ENCODE peak calls at places on chromosomes 13 and 19, in six cellular contexts. F is IMR-90, Q is mesenchymal stem cell, M is mesendoderm, D is H1, S is H9. E is an unnamed sample.

GRCh38 chr19:2266183-2266993 is 10.2 kb upstream of the JSRP1 start:
- DNase-seq in F (peak), Q (peak), M (no peak), D (no peak), S (no peak), E (no peak)

GRCh38 chr19:45834970-45835369 is 19.9 kb upstream of the RSPH6A start:
- DNase-seq in F (no peak), Q (no peak), M (no peak), D (no peak), S (no peak), E (no peak)

GRCh38 chr13:46595918-46596315 is 42.9 kb downstream of the LRCH1 start:
- DNase-seq in F (no peak), Q (no peak), M (no peak), D (no peak), S (no peak), E (no peak)

GRCh38 chr13:57409121-57409520 is 222.4 kb upstream of the PCDH17 start:
- DNase-seq in F (no peak), Q (no peak), M (peak), D (no peak), S (peak), E (peak)

GRCh38 chr19:39341122-39341719 is 1.0 kb upstream of the SAMD4B start:
- DNase-seq in F (no peak), Q (no peak), M (no peak), D (peak), S (peak), E (no peak)

GRCh38 chr19:1566392-1567115 is 1.6 kb downstream of the MEX3D start:
- DNase-seq in F (peak), Q (peak), M (peak), D (peak), S (peak), E (peak)

GRCh38 chr13:23621316-23621645 is 51.1 kb downstream of the TNFRSF19 start:
- DNase-seq in F (peak), Q (peak), M (peak), D (no peak), S (no peak), E (no peak)

GRCh38 chr19:39824143-39825092 is 9.5 kb downstream of the DYRK1B start:
- DNase-seq in F (peak), Q (peak), M (peak), D (peak), S (peak), E (peak)

GRCh38 chr19:18519962-18520847 is 1.7 kb downstream of the ELL start:
- DNase-seq in F (peak), Q (peak), M (peak), D (peak), S (peak), E (peak)

GRCh38 chr13:39250440-39250839 is 212.2 kb downstream of the NHLRC3 start:
- DNase-seq in F (no peak), Q (no peak), M (no peak), D (no peak), S (no peak), E (no peak)

GRCh38 chr13:75217949-75218348 is 264.0 kb downstream of the TBC1D4 start:
- DNase-seq in F (peak), Q (peak), M (no peak), D (no peak), S (no peak), E (peak)

GRCh38 chr13:82847595-82847994 is 1034.7 kb downstream of the SLITRK1 start:
- DNase-seq in F (no peak), Q (no peak), M (peak), D (no peak), S (no peak), E (no peak)

GRCh38 chr13:98199480-98199879 is 22.4 kb upstream of the RNF113B start:
- DNase-seq in F (peak), Q (peak), M (peak), D (no peak), S (no peak), E (no peak)

GRCh38 chr19:42150940-42151339 is 18.7 kb upstream of the POU2F2 start:
- DNase-seq in F (no peak), Q (no peak), M (no peak), D (no peak), S (no peak), E (no peak)

GRCh38 chr13:113083402-113084061 is 22.1 kb upstream of the F7 start:
- DNase-seq in F (peak), Q (no peak), M (no peak), D (no peak), S (no peak), E (no peak)

GRCh38 chr13:78593129-78593528 is 10.2 kb downstream of the POU4F1 start:
- DNase-seq in F (no peak), Q (no peak), M (no peak), D (no peak), S (no peak), E (no peak)

GRCh38 chr19:37869766-37870340 is 36.5 kb downstream of the WDR87 start:
- DNase-seq in F (no peak), Q (no peak), M (no peak), D (no peak), S (no peak), E (no peak)
- H3K9ac ChIP-seq in F (no peak), Q (no peak), M (no peak), D (no peak), S (no peak), E (no peak)

DNA sequence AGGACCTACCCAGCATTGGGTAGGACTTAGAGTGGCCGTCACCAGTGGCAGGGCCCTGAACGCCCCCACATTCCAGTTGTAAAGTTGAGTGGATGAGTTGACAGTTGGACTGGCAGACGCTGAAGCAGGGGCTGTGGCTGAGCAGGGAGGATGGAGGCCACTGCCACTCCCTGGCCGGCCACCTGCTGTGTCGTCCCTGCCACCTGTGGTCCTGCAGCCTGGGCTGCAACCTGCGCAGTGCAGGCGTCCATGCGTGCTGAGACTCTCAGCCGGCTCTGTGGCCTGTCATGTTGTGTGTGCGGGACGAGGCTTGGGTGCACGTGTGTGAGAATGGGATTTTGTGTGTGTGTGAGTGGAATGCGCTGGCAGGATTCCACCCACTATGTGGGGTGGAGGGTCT is 80.8 kb downstream of the SCGB2B2 start:
- DNase-seq in F (no peak), Q (no peak), M (no peak), D (no peak), S (no peak), E (no peak)
- H2BK15ac ChIP-seq in F (no peak), Q (no peak), M (no peak), D (no peak), S (no peak), E (no peak)

GRCh38 chr13:20980899-20981298 is 78.4 kb upstream of the XPO4 start:
- DNase-seq in F (no peak), Q (no peak), M (no peak), D (no peak), S (no peak), E (no peak)

GRCh38 chr13:20977394-20977793 is 74.8 kb upstream of the XPO4 start:
- DNase-seq in F (no peak), Q (no peak), M (no peak), D (no peak), S (no peak), E (no peak)

GRCh38 chr13:20981370-20982095 is 79.0 kb upstream of the XPO4 start:
- DNase-seq in F (no peak), Q (no peak), M (no peak), D (no peak), S (no peak), E (no peak)

GRCh38 chr13:20983386-20983785 is 78.0 kb downstream of the LATS2 start:
- DNase-seq in F (no peak), Q (no peak), M (no peak), D (no peak), S (no peak), E (no peak)

DNA sequence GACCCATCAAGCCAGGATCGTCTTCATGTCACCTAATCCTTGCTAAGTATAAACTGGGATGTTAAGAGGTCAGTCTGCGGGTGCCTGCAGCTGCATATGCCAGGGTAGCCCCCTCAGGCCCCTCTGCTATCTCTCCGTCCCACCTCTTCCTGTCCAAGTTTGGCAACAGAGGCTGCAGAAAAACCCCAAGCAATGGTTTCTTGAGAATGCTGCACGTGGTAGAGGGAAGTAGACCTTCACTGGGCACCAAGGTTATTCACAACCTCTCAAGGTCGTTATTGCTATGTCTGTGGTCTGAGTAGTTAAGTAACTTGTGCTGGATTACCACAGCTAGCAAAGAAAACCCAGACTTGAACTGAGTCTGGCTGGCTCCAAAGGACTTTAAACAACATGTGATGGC is 77.9 kb upstream of the XPO4 start:
- DNase-seq in F (no peak), Q (no peak), M (no peak), D (no peak), S (no peak), E (no peak)
- H3K4me2 ChIP-seq in F (no peak), Q (no peak), M (no peak), D (no peak), S (no peak), E (no peak)

GRCh38 chr19:33661336-33661735 is 39.6 kb downstream of the CHST8 start:
- DNase-seq in F (no peak), Q (no peak), M (no peak), D (no peak), S (no peak), E (no peak)
- H3K9ac ChIP-seq in F (no peak), Q (no peak), M (no peak), D (no peak), S (no peak), E (no peak)

DNA sequence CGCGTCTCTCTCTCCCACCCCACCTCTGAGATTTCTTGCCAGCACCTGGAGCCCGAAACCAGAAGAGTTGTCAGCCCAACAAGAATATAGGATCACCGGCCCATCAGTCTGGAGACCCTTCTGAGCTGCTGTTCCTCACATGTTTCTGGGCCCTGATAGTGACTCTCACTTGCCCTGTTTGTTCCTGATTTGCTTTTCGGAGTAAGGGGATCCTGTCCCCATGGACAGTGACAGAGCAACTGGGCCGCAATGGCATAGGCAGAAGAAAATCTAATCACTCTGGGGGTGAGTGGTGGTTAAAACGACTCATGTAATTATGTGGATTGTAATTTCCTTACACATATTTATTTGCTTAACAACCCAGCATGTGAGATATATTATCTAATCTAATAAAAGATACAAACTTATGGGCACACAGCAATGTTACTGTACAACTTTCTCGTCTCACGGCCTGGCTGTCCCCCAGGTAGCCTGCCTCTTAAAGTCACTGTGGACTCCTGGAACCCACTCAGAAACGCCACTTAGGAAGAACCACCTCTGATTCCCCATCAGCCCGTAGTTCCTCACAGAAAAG is 661 bp upstream of the SMAD9 start:
- DNase-seq in F (no peak), Q (no peak), M (peak), D (no peak), S (peak), E (no peak)
- H2BK15ac ChIP-seq in F (peak), Q (peak), M (no peak), D (no peak), S (no peak), E (no peak)